ENCODE peak calls at places on chromosome 2, in six cellular contexts. One of them, this sample, is unnamed.
A peak's percentile ranks its signal among the peaks of the same experiment; 100 is the strongest.

GRCh38 chr2:96325038-96325883 is at the start of gene ITPRIPL1:
- DNase-seq in adrenal gland: no peak
- DNase-seq in CD4-positive, CD25-positive, alpha-beta regulatory T cell: peak; percentile 35
- DNase-seq in mesendoderm: peak; percentile 44
- DNase-seq in A172: no peak
- DNase-seq in left colon: peak; percentile 32
- DNase-seq in this sample: no peak

GRCh38 chr2:46239847-46240181 is 57.4 kb upstream of the EPAS1 start:
- DNase-seq in CD4-positive, CD25-positive, alpha-beta regulatory T cell: peak; percentile 89
- DNase-seq in mesendoderm: no peak
- DNase-seq in A172: no peak
- DNase-seq in adrenal gland: no peak
- DNase-seq in left colon: no peak
- DNase-seq in this sample: no peak

GRCh38 chr2:37768491-37768925 is 97.1 kb upstream of the CDC42EP3 start:
- DNase-seq in A172: peak; percentile 99
- DNase-seq in mesendoderm: peak; percentile 37
- DNase-seq in left colon: no peak
- DNase-seq in adrenal gland: no peak
- DNase-seq in CD4-positive, CD25-positive, alpha-beta regulatory T cell: no peak
- DNase-seq in this sample: no peak

GRCh38 chr2:151551556-151551955 is 141.9 kb downstream of the RIF1 start:
- DNase-seq in CD4-positive, CD25-positive, alpha-beta regulatory T cell: no peak
- DNase-seq in mesendoderm: no peak
- DNase-seq in adrenal gland: no peak
- DNase-seq in A172: no peak
- DNase-seq in left colon: no peak
- DNase-seq in this sample: peak; percentile 5

GRCh38 chr2:98771771-98772521 is 41.0 kb upstream of the MGAT4A start:
- DNase-seq in mesendoderm: no peak
- DNase-seq in left colon: no peak
- DNase-seq in A172: peak; percentile 24
- DNase-seq in CD4-positive, CD25-positive, alpha-beta regulatory T cell: peak; percentile 95
- DNase-seq in adrenal gland: no peak
- DNase-seq in this sample: no peak

GRCh38 chr2:202307690-202308089 is 42.1 kb downstream of the NOP58 start:
- DNase-seq in mesendoderm: peak; percentile 37
- DNase-seq in A172: no peak
- DNase-seq in CD4-positive, CD25-positive, alpha-beta regulatory T cell: no peak
- DNase-seq in left colon: no peak
- DNase-seq in adrenal gland: no peak
- DNase-seq in this sample: peak; percentile 21

GRCh38 chr2:28449489-28450395 is 46.1 kb upstream of the PLB1 start:
- DNase-seq in CD4-positive, CD25-positive, alpha-beta regulatory T cell: peak; percentile 85
- DNase-seq in mesendoderm: peak; percentile 71
- DNase-seq in A172: peak; percentile 75
- DNase-seq in left colon: no peak
- DNase-seq in adrenal gland: no peak
- DNase-seq in this sample: peak; percentile 52

GRCh38 chr2:29238497-29238896 is 123.3 kb downstream of the CLIP4 start:
- DNase-seq in mesendoderm: peak; percentile 74
- DNase-seq in CD4-positive, CD25-positive, alpha-beta regulatory T cell: peak; percentile 6
- DNase-seq in A172: peak; percentile 54
- DNase-seq in adrenal gland: no peak
- DNase-seq in left colon: no peak
- DNase-seq in this sample: peak; percentile 41

This sample was measured in dermis microvascular lymphatic vessel endothelial cell.